ENCODE peak calls at places on chromosomes 6 and 20, in eight cellular contexts. R, Q, E, L, Y, B, V and W are unnamed samples.

GRCh38 chr6:48032156-48032555 is 78.8 kb downstream of the PTCHD4 start:
- DNase-seq in R (no peak), Q (no peak), E (no peak), L (no peak), Y (no peak), B (no peak), V (no peak), W (no peak)

GRCh38 chr6:29414588-29414987 is at the start of gene OR12D1:
- DNase-seq in R (no peak), Q (no peak), E (no peak), L (no peak), Y (no peak), B (no peak), V (no peak), W (no peak)

GRCh38 chr6:152981989-152982767 is 663 bp downstream of the FBXO5 start:
- DNase-seq in R (peak), Q (peak), E (no peak), L (no peak), Y (no peak), B (no peak), V (no peak), W (no peak)

GRCh38 chr6:73079611-73079955 is 145.7 kb downstream of the KHDC1L start:
- DNase-seq in R (no peak), Q (no peak), E (no peak), L (no peak), Y (no peak), B (no peak), V (no peak), W (no peak)

GRCh38 chr6:168028181-168028580 is 30.7 kb downstream of the KIF25 start:
- DNase-seq in R (no peak), Q (no peak), E (no peak), L (no peak), Y (no peak), B (no peak), V (no peak), W (no peak)

GRCh38 chr6:33682341-33682740 is 29.2 kb downstream of the UQCC2 start:
- DNase-seq in R (no peak), Q (no peak), E (no peak), L (no peak), Y (no peak), B (no peak), V (no peak), W (no peak)

GRCh38 chr6:43368517-43369160 is 808 bp downstream of the ZNF318 start:
- DNase-seq in R (peak), Q (no peak), E (peak), L (no peak), Y (no peak), B (peak), V (no peak), W (peak)

GRCh38 chr6:130132286-130132701 is 90.5 kb downstream of the SAMD3 start:
- DNase-seq in R (peak), Q (peak), E (no peak), L (no peak), Y (peak), B (no peak), V (peak), W (no peak)

GRCh38 chr20:63622096-63622495 is 4.8 kb downstream of the GMEB2 start:
- DNase-seq in R (no peak), Q (no peak), E (no peak), L (no peak), Y (no peak), B (no peak), V (no peak), W (no peak)

GRCh38 chr6:169930799-169931198 is 179.4 kb downstream of the ERMARD start:
- DNase-seq in R (no peak), Q (peak), E (no peak), L (no peak), Y (no peak), B (no peak), V (no peak), W (no peak)

GRCh38 chr20:37071481-37071911 is 24.3 kb downstream of the RBL1 start:
- DNase-seq in R (no peak), Q (peak), E (no peak), L (no peak), Y (no peak), B (no peak), V (no peak), W (no peak)

GRCh38 chr20:4112490-4113420 is 97.4 kb upstream of the RNF24 start:
- DNase-seq in R (no peak), Q (peak), E (peak), L (no peak), Y (no peak), B (no peak), V (no peak), W (peak)

GRCh38 chr6:43310624-43311023 is 2.0 kb upstream of the CRIP3 start:
- DNase-seq in R (no peak), Q (no peak), E (no peak), L (no peak), Y (no peak), B (no peak), V (no peak), W (no peak)

GRCh38 chr6:63066053-63066704 is 145.1 kb upstream of the FKBP1C start:
- DNase-seq in R (no peak), Q (no peak), E (no peak), L (no peak), Y (no peak), B (no peak), V (no peak), W (no peak)

GRCh38 chr20:31813611-31814010 is 5.5 kb upstream of the MYLK2 start:
- DNase-seq in R (no peak), Q (no peak), E (no peak), L (no peak), Y (no peak), B (no peak), V (no peak), W (no peak)

GRCh38 chr6:56510984-56511531 is 131.6 kb downstream of the DST start:
- DNase-seq in R (peak), Q (no peak), E (no peak), L (peak), Y (no peak), B (no peak), V (no peak), W (no peak)

GRCh38 chr6:147660334-147661311 is 152.1 kb downstream of the SAMD5 start:
- DNase-seq in R (no peak), Q (no peak), E (no peak), L (no peak), Y (no peak), B (no peak), V (no peak), W (no peak)